ENCODE peak calls at places on chromosomes 3 and 15, in ten cellular contexts. I is A673; R is IMR-90; W is lower lobe of right lung; B is heart right ventricle; G is Panc1; M is BE2C; T is hepatocyte; D is naive thymus-derived CD4-positive, alpha-beta T cell; K is heart left ventricle. V is an unnamed sample. For H3K4me1 and H3K27me3, the result is how much of the 10 kb centered on the place peaks cover.

GRCh38 chr15:63013052-63013808 is 29.3 kb upstream of the TPM1 start:
- DNase-seq in I (peak), R (peak), W (no peak), B (no peak), G (no peak), M (no peak), T (no peak), D (no peak), K (no peak), V (peak)

GRCh38 chr3:107772016-107772415 is 249.3 kb downstream of the BBX start:
- DNase-seq in I (no peak), R (no peak), W (no peak), B (no peak), G (no peak), M (no peak), T (peak), D (no peak), K (no peak), V (no peak)

GRCh38 chr3:118530350-118530922 is 504.2 kb downstream of the IGSF11 start:
- DNase-seq in I (no peak), R (no peak), W (no peak), B (no peak), G (no peak), M (no peak), T (no peak), D (no peak), K (no peak), V (no peak)

GRCh38 chr3:108073712-108074431 is 17.0 kb downstream of the CD47 start:
- DNase-seq in I (no peak), R (peak), W (no peak), B (no peak), G (no peak), M (no peak), T (no peak), D (no peak), K (no peak), V (no peak)

GRCh38 chr3:59930170-59930569 is 880.3 kb upstream of the CFAP20DC start:
- DNase-seq in I (no peak), R (no peak), W (no peak), B (no peak), G (no peak), M (no peak), T (no peak), D (no peak), K (no peak), V (no peak)

GRCh38 chr3:178703268-178703975 is 167.2 kb downstream of the KCNMB2 start:
- DNase-seq in I (no peak), R (peak), W (no peak), B (no peak), G (peak), M (no peak), T (peak), D (no peak), K (no peak), V (no peak)

GRCh38 chr15:82303956-82304640 is 41.5 kb downstream of the SAXO2 start:
- DNase-seq in I (no peak), R (no peak), W (no peak), B (no peak), G (no peak), M (no peak), T (no peak), D (no peak), K (no peak), V (no peak)

GRCh38 chr3:49804141-49805041 is 1.3 kb downstream of the INKA1 start:
- DNase-seq in I (no peak), R (no peak), W (peak), B (peak), G (no peak), M (no peak), T (no peak), D (no peak), K (peak), V (peak)

GRCh38 chr15:87632364-87632763 is 624.2 kb downstream of the NTRK3 start:
- DNase-seq in I (no peak), R (no peak), W (no peak), B (no peak), G (no peak), M (no peak), T (no peak), D (no peak), K (no peak), V (no peak)

GRCh38 chr15:48856947-48857346 is 21.0 kb upstream of the EID1 start:
- DNase-seq in I (no peak), R (peak), W (no peak), B (no peak), G (no peak), M (no peak), T (no peak), D (no peak), K (no peak), V (no peak)

GRCh38 chr3:18725668-18726407 is 300.7 kb upstream of the SATB1 start:
- DNase-seq in I (no peak), R (no peak), W (no peak), B (no peak), G (no peak), M (no peak), T (peak), D (peak), K (no peak), V (no peak)

GRCh38 chr15:49084285-49084570 is 38.0 kb upstream of the SECISBP2L start:
- DNase-seq in I (no peak), R (no peak), W (no peak), B (no peak), G (no peak), M (no peak), T (no peak), D (no peak), K (no peak), V (no peak)

GRCh38 chr15:89647191-89647851 is 7.9 kb downstream of the KIF7 start:
- DNase-seq in I (peak), R (peak), W (peak), B (peak), G (peak), M (peak), T (peak), D (peak), K (peak), V (peak)

GRCh38 chr15:47517737-47518136 is 199.6 kb upstream of the SEMA6D start:
- DNase-seq in I (no peak), R (peak), W (no peak), B (no peak), G (no peak), M (no peak), T (no peak), D (no peak), K (no peak), V (no peak)

GRCh38 chr15:70826634-70827033 is 27.3 kb downstream of the LARP6 start:
- DNase-seq in I (peak), R (peak), W (no peak), B (no peak), G (peak), M (no peak), T (peak), D (no peak), K (no peak), V (peak)

GRCh38 chr3:66452247-66453040 is 48.4 kb downstream of the LRIG1 start:
- DNase-seq in I (peak), R (no peak), W (no peak), B (no peak), G (no peak), M (no peak), T (no peak), D (no peak), K (no peak), V (no peak)

GRCh38 chr15:38818156-38818745 is 253.6 kb upstream of the RASGRP1 start:
- DNase-seq in I (no peak), R (no peak), W (no peak), B (no peak), G (no peak), M (no peak), T (no peak), D (no peak), K (no peak), V (no peak)

GRCh38 chr15:40334941-40335795 is 5.6 kb downstream of the CCDC9B start:
- DNase-seq in I (no peak), R (no peak), W (peak), B (no peak), G (no peak), M (peak), T (no peak), D (no peak), K (no peak), V (peak)

GRCh38 chr15:31396881-31397560 is 70.4 kb downstream of the KLF13 start:
- DNase-seq in I (peak), R (peak), W (peak), B (peak), G (peak), M (peak), T (peak), D (no peak), K (peak), V (peak)

GRCh38 chr15:55401786-55402246 is 6.3 kb downstream of the CCPG1 start:
- DNase-seq in I (no peak), R (no peak), W (no peak), B (no peak), G (no peak), M (no peak), T (no peak), D (no peak), K (no peak), V (no peak)

GRCh38 chr3:156675744-156676466 is 1.5 kb downstream of the TIPARP start:
- DNase-seq in I (peak), R (peak), W (peak), B (peak), G (peak), M (peak), T (peak), D (peak), K (peak), V (peak)

GRCh38 chr3:107992976-107993684 is 97.7 kb downstream of the CD47 start:
- DNase-seq in I (peak), R (peak), W (peak), B (no peak), G (no peak), M (no peak), T (peak), D (no peak), K (no peak), V (peak)

GRCh38 chr3:184143327-184143726 is 8.2 kb downstream of the EIF2B5 start:
- DNase-seq in I (no peak), R (no peak), W (no peak), B (no peak), G (no peak), M (no peak), T (no peak), D (no peak), K (no peak), V (no peak)

GRCh38 chr15:88904257-88904807 is 8.8 kb downstream of the MFGE8 start:
- DNase-seq in I (no peak), R (no peak), W (peak), B (no peak), G (no peak), M (no peak), T (no peak), D (no peak), K (no peak), V (no peak)

GRCh38 chr15:83775738-83776137 is 121.8 kb downstream of the ADAMTSL3 start:
- DNase-seq in I (no peak), R (no peak), W (no peak), B (no peak), G (no peak), M (no peak), T (no peak), D (no peak), K (no peak), V (no peak)

GRCh38 chr15:61794881-61795280 is 265.4 kb downstream of the VPS13C start:
- DNase-seq in I (no peak), R (no peak), W (no peak), B (no peak), G (no peak), M (no peak), T (no peak), D (no peak), K (no peak), V (no peak)

GRCh38 chr15:75371486-75371885 is 3.1 kb upstream of the MAN2C1 start:
- DNase-seq in I (no peak), R (no peak), W (no peak), B (no peak), G (no peak), M (no peak), T (no peak), D (no peak), K (no peak), V (no peak)

GRCh38 chr3:128152419-128153155 is 694 bp upstream of the EEFSEC start:
- DNase-seq in I (peak), R (peak), W (no peak), B (no peak), G (peak), M (no peak), T (no peak), D (no peak), K (no peak), V (no peak)

GRCh38 chr3:185422677-185423076 is 59.7 kb downstream of the MAP3K13 start:
- DNase-seq in I (no peak), R (no peak), W (no peak), B (no peak), G (no peak), M (no peak), T (no peak), D (no peak), K (no peak), V (no peak)

GRCh38 chr3:55592572-55592971 is 105.5 kb upstream of the WNT5A start:
- DNase-seq in I (no peak), R (no peak), W (no peak), B (no peak), G (no peak), M (no peak), T (no peak), D (no peak), K (no peak), V (no peak)

GRCh38 chr3:39515681-39516441 is 48.4 kb downstream of the MOBP start:
- DNase-seq in I (no peak), R (no peak), W (no peak), B (no peak), G (no peak), M (no peak), T (no peak), D (no peak), K (no peak), V (no peak)
- H3K4me1 ChIP-seq in I (under half), R (under half), W (under half), B (under half), G (under half), M (under half), T (under half), D (under half), K (under half), V (under half)

GRCh38 chr3:12159227-12159601 is 502 bp upstream of the TIMP4 start:
- DNase-seq in I (peak), R (no peak), W (no peak), B (no peak), G (no peak), M (no peak), T (peak), D (no peak), K (no peak), V (no peak)
- H3K4me3 ChIP-seq in I (peak), R (no peak), W (peak), B (peak), G (no peak), M (no peak), T (no peak), D (no peak), K (peak), V (no peak)

GRCh38 chr15:92471263-92471662 is 77.6 kb downstream of the ST8SIA2 start:
- DNase-seq in I (no peak), R (no peak), W (no peak), B (no peak), G (no peak), M (no peak), T (peak), D (no peak), K (no peak), V (no peak)

GRCh38 chr15:92468987-92469386 is 75.3 kb downstream of the ST8SIA2 start:
- DNase-seq in I (no peak), R (no peak), W (no peak), B (no peak), G (no peak), M (no peak), T (no peak), D (no peak), K (no peak), V (no peak)

DNA sequence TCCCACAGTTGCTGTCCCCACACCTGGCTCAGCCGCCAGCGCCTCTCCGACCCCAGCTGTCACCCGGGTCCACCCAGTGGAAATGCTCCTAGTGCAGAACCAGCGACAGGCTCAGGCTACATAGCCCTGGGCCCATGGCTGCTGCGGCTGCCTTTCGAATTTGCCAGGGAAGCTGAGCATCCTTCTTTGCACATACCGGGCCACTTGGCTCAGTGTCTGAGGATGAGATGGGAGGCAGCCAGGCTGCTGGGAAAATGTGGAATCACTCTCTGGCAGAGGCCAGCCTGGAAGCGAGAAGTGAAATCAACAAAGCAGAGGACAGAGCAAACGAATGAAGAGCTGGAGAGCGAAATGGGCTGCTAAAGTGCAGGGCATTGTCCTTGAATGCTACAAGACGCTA is 80.1 kb downstream of the ST8SIA2 start:
- DNase-seq in I (no peak), R (no peak), W (no peak), B (no peak), G (no peak), M (no peak), T (no peak), D (no peak), K (no peak), V (no peak)
- H3K27me3 ChIP-seq in I (under half), R (under half), W (under half), B (under half), G (under half), M (under half), T (under half), D (under half), K (under half), V (under half)

DNA sequence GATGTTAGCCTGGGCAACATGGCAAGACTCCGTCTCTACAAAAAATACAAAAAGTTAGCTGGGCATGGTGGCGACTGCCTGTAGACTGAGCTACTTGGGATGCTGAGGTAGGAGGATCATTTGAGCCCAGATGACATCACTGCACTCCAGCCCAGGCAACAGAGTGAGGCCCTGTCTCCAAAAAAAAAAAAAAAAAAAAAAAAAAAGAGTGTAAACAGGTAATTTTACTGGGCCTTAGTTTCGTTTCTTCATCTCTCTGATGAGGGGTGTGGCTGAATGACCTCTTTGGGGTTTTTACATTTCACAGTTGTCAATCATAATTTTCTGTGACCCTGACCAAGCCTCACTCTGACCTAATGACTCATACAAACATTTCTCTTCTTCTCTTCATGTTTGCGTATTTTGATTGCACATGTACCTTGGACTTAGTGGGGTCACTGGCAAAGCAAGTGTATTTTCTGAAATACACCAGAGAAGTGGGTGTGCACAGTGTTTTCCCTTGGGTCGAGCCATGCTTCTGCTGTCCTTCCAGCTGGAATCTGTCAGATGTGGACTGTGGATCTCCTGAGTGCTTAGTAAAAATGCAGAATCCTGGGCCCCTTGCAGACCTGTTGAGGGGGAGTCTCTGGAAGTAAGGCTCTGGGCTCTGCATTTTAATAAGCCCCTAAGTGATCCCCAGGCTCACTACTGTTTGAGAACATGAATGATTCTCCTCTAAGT is 140.5 kb downstream of the FNDC3B start:
- DNase-seq in I (no peak), R (no peak), W (no peak), B (no peak), G (no peak), M (no peak), T (peak), D (no peak), K (no peak), V (no peak)
- H3K4me1 ChIP-seq in I (under half), R (under half), W (under half), B (half or more), G (half or more), M (under half), T (under half), D (under half), K (half or more), V (under half)

V was measured in aorta.